ENCODE peak calls at places on chromosome 14, in seven cellular contexts. J is HCT116, F is SK-N-SH, L is HepG2, S is H1, N is K562, K is GM12878. C is an unnamed sample.

GRCh38 chr14:103688441-103688840 is 26.8 kb downstream of the XRCC3 start:
- DNase-seq in J (no peak), F (no peak), L (no peak), S (no peak), N (no peak), K (no peak), C (no peak)

GRCh38 chr14:28412076-28412475 is 354.5 kb upstream of the FOXG1 start:
- DNase-seq in J (no peak), F (no peak), L (no peak), S (no peak), N (no peak), K (no peak), C (no peak)

GRCh38 chr14:64632056-64632455 is 72.2 kb upstream of the PLEKHG3 start:
- DNase-seq in J (no peak), F (no peak), L (no peak), S (no peak), N (no peak), K (no peak), C (no peak)

GRCh38 chr14:20657216-20658211 is 16.0 kb upstream of the OR6S1 start:
- DNase-seq in J (peak; percentile 96), F (no peak), L (peak; percentile 56), S (peak; percentile 92), N (peak; percentile 48), K (no peak), C (peak; percentile 75)

GRCh38 chr14:93946104-93946503 is 19.0 kb downstream of the FAM181A start:
- DNase-seq in J (no peak), F (no peak), L (no peak), S (no peak), N (no peak), K (no peak), C (no peak)

GRCh38 chr14:66507722-66508546 is at the start of gene GPHN:
- DNase-seq in J (peak; percentile 98), F (peak; percentile 94), L (peak; percentile 95), S (peak; percentile 90), N (peak; percentile 89), K (peak; percentile 95), C (peak; percentile 100)

GRCh38 chr14:36816481-36816880 is 154.8 kb downstream of the PAX9 start:
- DNase-seq in J (no peak), F (no peak), L (no peak), S (no peak), N (no peak), K (no peak), C (no peak)

GRCh38 chr14:79483472-79483871 is 727.8 kb downstream of the DIO2 start:
- DNase-seq in J (no peak), F (no peak), L (no peak), S (no peak), N (no peak), K (no peak), C (no peak)

GRCh38 chr14:29584992-29585391 is 342.7 kb downstream of the PRKD1 start:
- DNase-seq in J (no peak), F (no peak), L (peak; percentile 32), S (no peak), N (no peak), K (no peak), C (no peak)

GRCh38 chr14:23076785-23077408 is 18.0 kb downstream of the ACIN1 start:
- DNase-seq in J (no peak), F (peak; percentile 48), L (peak; percentile 68), S (no peak), N (no peak), K (no peak), C (no peak)

GRCh38 chr14:54894995-54895394 is 7.6 kb downstream of the GCH1 start:
- DNase-seq in J (no peak), F (no peak), L (no peak), S (no peak), N (no peak), K (no peak), C (no peak)

GRCh38 chr14:99203080-99203479 is 68.9 kb downstream of the BCL11B start:
- DNase-seq in J (no peak), F (no peak), L (no peak), S (no peak), N (no peak), K (no peak), C (no peak)

GRCh38 chr14:34873591-34874385 is 1.4 kb downstream of the BAZ1A start:
- DNase-seq in J (peak; percentile 54), F (peak; percentile 87), L (no peak), S (peak; percentile 33), N (peak; percentile 80), K (peak; percentile 62), C (peak; percentile 65)

GRCh38 chr14:99413972-99414371 is 66.7 kb downstream of the SETD3 start:
- DNase-seq in J (no peak), F (no peak), L (no peak), S (no peak), N (no peak), K (no peak), C (no peak)

GRCh38 chr14:89268514-89268913 is 148.5 kb downstream of the FOXN3 start:
- DNase-seq in J (no peak), F (no peak), L (no peak), S (no peak), N (no peak), K (no peak), C (no peak)

GRCh38 chr14:35218963-35219362 is 73.2 kb upstream of the PSMA6 start:
- DNase-seq in J (no peak), F (no peak), L (no peak), S (no peak), N (no peak), K (no peak), C (no peak)

GRCh38 chr14:68792830-68793733 is at the start of gene ZFP36L1:
- DNase-seq in J (peak; percentile 95), F (peak; percentile 58), L (peak; percentile 89), S (peak; percentile 89), N (peak; percentile 84), K (peak; percentile 85), C (peak; percentile 97)

GRCh38 chr14:36931796-36932195 is 240.6 kb downstream of the SLC25A21 start:
- DNase-seq in J (no peak), F (no peak), L (no peak), S (no peak), N (no peak), K (no peak), C (no peak)

GRCh38 chr14:26394114-26394855 is 203.5 kb downstream of the NOVA1 start:
- DNase-seq in J (no peak), F (peak; percentile 23), L (no peak), S (no peak), N (no peak), K (no peak), C (no peak)

GRCh38 chr14:55381040-55381439 is 30.6 kb downstream of the ATG14 start:
- DNase-seq in J (no peak), F (no peak), L (peak; percentile 68), S (no peak), N (no peak), K (no peak), C (no peak)

GRCh38 chr14:64702493-64703392 is 1.5 kb upstream of the PLEKHG3 start:
- DNase-seq in J (no peak), F (no peak), L (no peak), S (no peak), N (no peak), K (no peak), C (peak; percentile 81)

GRCh38 chr14:61538464-61539022 is 156.8 kb upstream of the HIF1A start:
- DNase-seq in J (no peak), F (no peak), L (no peak), S (no peak), N (no peak), K (no peak), C (no peak)
- TF ChIP-seq JUND in J (no peak), F (no peak), L (no peak), S (no peak), N (no peak), K (no peak), C (no peak)

DNA sequence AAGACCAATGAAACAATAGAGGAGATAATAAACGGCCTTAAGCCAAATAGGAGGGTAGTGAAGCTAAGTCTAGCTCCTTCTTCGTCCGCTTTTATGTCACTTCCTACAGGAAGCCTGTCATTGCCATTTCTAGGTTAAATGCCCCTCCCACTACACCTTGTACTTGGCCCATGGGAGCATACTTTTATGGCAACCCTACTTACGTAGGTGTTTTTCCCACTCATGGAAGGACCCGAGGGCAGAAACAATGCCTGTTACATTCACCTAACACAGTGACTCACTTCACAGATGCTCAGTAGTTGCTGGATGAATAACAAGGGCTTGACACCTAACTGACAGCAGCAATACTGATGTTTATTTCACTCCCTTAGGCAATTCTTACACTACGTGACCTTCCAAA is 44.5 kb downstream of the ALKBH1 start:
- DNase-seq in J (no peak), F (no peak), L (no peak), S (no peak), N (no peak), K (no peak), C (no peak)
- TF ChIP-seq JUND in J (no peak), F (no peak), L (no peak), S (no peak), N (no peak), K (no peak), C (no peak)

GRCh38 chr14:51495319-51495718 is 156.4 kb upstream of the FRMD6 start:
- DNase-seq in J (no peak), F (no peak), L (no peak), S (no peak), N (no peak), K (no peak), C (no peak)

GRCh38 chr14:51498411-51499227 is 153.1 kb upstream of the FRMD6 start:
- DNase-seq in J (no peak), F (no peak), L (no peak), S (no peak), N (no peak), K (no peak), C (no peak)

GRCh38 chr14:51504626-51505025 is 147.1 kb upstream of the FRMD6 start:
- DNase-seq in J (no peak), F (no peak), L (no peak), S (no peak), N (no peak), K (no peak), C (no peak)

GRCh38 chr14:51501746-51502145 is 150.0 kb upstream of the FRMD6 start:
- DNase-seq in J (no peak), F (no peak), L (no peak), S (no peak), N (no peak), K (no peak), C (no peak)

DNA sequence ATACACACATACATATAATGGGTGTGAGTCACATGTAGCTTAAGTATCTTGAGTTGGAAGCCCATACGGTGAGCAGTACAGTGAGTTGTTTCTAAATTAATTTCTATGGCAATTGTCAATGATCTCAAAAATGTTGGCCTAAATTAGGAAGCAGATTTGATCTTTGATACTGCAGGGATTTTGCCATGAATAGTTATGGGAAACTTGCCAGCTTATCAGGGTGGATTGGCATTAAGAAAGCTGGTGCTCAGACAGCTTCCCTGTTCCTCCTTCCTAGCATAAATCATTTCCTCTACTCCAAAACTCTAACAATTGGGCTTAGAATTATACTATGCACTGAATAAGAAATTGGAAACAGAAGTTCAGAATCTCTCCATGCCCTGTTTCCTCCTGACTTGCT is 150.9 kb upstream of the FRMD6 start:
- DNase-seq in J (no peak), F (no peak), L (no peak), S (no peak), N (no peak), K (no peak), C (no peak)
- TF ChIP-seq JUND in J (no peak), F (no peak), L (no peak), S (no peak), N (no peak), K (no peak), C (no peak)

DNA sequence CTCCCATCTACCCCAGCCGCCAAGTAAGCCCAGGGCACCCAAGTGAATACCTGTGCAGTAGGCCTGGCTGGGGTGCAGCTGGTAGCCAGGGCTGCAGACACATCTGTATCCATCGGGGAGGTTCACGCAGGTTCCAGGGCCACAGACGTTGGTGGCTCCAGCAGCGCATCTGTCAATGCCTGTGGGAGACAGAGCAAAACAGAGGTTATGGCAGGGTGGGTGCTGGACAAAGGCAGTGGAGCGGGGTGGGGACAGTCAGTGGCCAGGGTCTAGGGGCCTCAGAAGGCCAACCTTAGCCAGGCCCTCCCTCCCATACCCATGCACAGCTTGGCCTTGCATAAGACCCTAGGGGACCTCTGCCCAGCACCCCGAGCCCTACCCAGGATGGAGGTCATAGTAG is 29.2 kb downstream of the ISCA2 start:
- DNase-seq in J (no peak), F (no peak), L (no peak), S (no peak), N (no peak), K (no peak), C (no peak)
- TF ChIP-seq JUND in J (no peak), F (no peak), L (no peak), S (no peak), N (no peak), K (no peak), C (no peak)